ENCODE peak calls at places on chromosomes 12 and 14, in nine cellular contexts. One of them, this sample, is unnamed.

GRCh38 chr14:86574026-86574777 is 1044.3 kb downstream of the FLRT2 start:
- DNase-seq in GM23248: no peak
- DNase-seq in SK-N-SH: no peak
- DNase-seq in HCT116: no peak
- DNase-seq in OCI-LY7: no peak
- DNase-seq in neural progenitor cell: no peak
- DNase-seq in GM23338: no peak
- DNase-seq in MM.1S: no peak
- DNase-seq in PC-3: peak
- DNase-seq in this sample: no peak

GRCh38 chr14:62819931-62820330 is 225.3 kb downstream of the KCNH5 start:
- DNase-seq in HCT116: no peak
- DNase-seq in GM23338: no peak
- DNase-seq in PC-3: no peak
- DNase-seq in OCI-LY7: no peak
- DNase-seq in GM23248: no peak
- DNase-seq in neural progenitor cell: no peak
- DNase-seq in SK-N-SH: no peak
- DNase-seq in MM.1S: no peak
- DNase-seq in this sample: no peak

GRCh38 chr14:81330619-81331122 is 69.5 kb downstream of the STON2 start:
- DNase-seq in GM23248: no peak
- DNase-seq in PC-3: no peak
- DNase-seq in MM.1S: no peak
- DNase-seq in GM23338: no peak
- DNase-seq in HCT116: no peak
- DNase-seq in SK-N-SH: no peak
- DNase-seq in neural progenitor cell: no peak
- DNase-seq in OCI-LY7: no peak
- DNase-seq in this sample: no peak

GRCh38 chr14:73747386-73748211 is 33.4 kb upstream of the PNMA1 start:
- DNase-seq in GM23338: no peak
- DNase-seq in HCT116: no peak
- DNase-seq in neural progenitor cell: no peak
- DNase-seq in PC-3: no peak
- DNase-seq in MM.1S: no peak
- DNase-seq in OCI-LY7: no peak
- DNase-seq in GM23248: no peak
- DNase-seq in SK-N-SH: no peak
- DNase-seq in this sample: peak

GRCh38 chr14:99755629-99756603 is 37.3 kb upstream of the EML1 start:
- DNase-seq in GM23248: peak
- DNase-seq in GM23338: no peak
- DNase-seq in HCT116: no peak
- DNase-seq in PC-3: peak
- DNase-seq in neural progenitor cell: no peak
- DNase-seq in OCI-LY7: no peak
- DNase-seq in SK-N-SH: no peak
- DNase-seq in MM.1S: no peak
- DNase-seq in this sample: peak

GRCh38 chr12:59317598-59317997 is 278.2 kb upstream of the SLC16A7 start:
- DNase-seq in SK-N-SH: no peak
- DNase-seq in GM23338: peak
- DNase-seq in HCT116: no peak
- DNase-seq in neural progenitor cell: no peak
- DNase-seq in PC-3: no peak
- DNase-seq in OCI-LY7: no peak
- DNase-seq in MM.1S: no peak
- DNase-seq in GM23248: no peak
- DNase-seq in this sample: no peak

GRCh38 chr12:75479963-75480461 is 543 bp upstream of the GLIPR1 start:
- DNase-seq in PC-3: peak
- DNase-seq in HCT116: no peak
- DNase-seq in neural progenitor cell: no peak
- DNase-seq in GM23338: no peak
- DNase-seq in SK-N-SH: no peak
- DNase-seq in GM23248: peak
- DNase-seq in MM.1S: peak
- DNase-seq in OCI-LY7: peak
- DNase-seq in this sample: no peak

GRCh38 chr12:3704512-3705348 is 48.2 kb downstream of the CRACR2A start:
- DNase-seq in PC-3: no peak
- DNase-seq in GM23248: peak
- DNase-seq in HCT116: no peak
- DNase-seq in neural progenitor cell: no peak
- DNase-seq in SK-N-SH: no peak
- DNase-seq in GM23338: no peak
- DNase-seq in OCI-LY7: no peak
- DNase-seq in MM.1S: peak
- DNase-seq in this sample: no peak

GRCh38 chr12:104653730-104654328 is 197.1 kb downstream of the CHST11 start:
- DNase-seq in PC-3: peak
- DNase-seq in HCT116: no peak
- DNase-seq in MM.1S: no peak
- DNase-seq in GM23248: peak
- DNase-seq in SK-N-SH: no peak
- DNase-seq in neural progenitor cell: peak
- DNase-seq in OCI-LY7: peak
- DNase-seq in GM23338: peak
- DNase-seq in this sample: no peak

GRCh38 chr14:75254901-75255300 is 23.7 kb upstream of the FOS start:
- DNase-seq in neural progenitor cell: peak
- DNase-seq in SK-N-SH: no peak
- DNase-seq in OCI-LY7: no peak
- DNase-seq in GM23338: no peak
- DNase-seq in MM.1S: no peak
- DNase-seq in HCT116: no peak
- DNase-seq in GM23248: no peak
- DNase-seq in PC-3: peak
- DNase-seq in this sample: peak

DNA sequence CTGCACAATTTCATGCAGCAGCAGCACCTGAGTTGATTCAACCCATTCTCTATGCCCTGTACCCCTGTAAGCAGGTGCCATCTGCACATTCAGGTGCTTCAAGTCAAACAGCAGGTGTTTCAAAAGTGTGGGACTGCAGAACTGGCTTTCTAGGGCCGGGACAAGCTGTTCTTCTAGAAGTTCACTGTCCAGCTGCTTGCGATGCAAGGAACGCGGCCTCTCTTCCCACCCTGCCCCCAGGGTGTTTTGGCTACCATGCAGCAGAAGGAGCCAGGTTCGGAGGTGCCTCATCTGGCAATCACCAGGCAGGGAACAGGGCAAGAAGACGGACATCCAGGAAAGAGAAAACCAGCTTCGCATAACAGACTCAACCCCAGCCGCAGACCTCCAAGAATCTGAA is 35.3 kb downstream of the TMEM132D start:
- DNase-seq in SK-N-SH: no peak
- DNase-seq in HCT116: no peak
- DNase-seq in GM23248: no peak
- DNase-seq in PC-3: no peak
- DNase-seq in OCI-LY7: no peak
- DNase-seq in MM.1S: no peak
- DNase-seq in GM23338: no peak
- DNase-seq in neural progenitor cell: no peak
- DNase-seq in this sample: no peak
- TF ChIP-seq EZH2phosphoT487 in SK-N-SH: no peak
- TF ChIP-seq EZH2phosphoT487 in HCT116: no peak
- TF ChIP-seq EZH2phosphoT487 in GM23248: no peak
- TF ChIP-seq EZH2phosphoT487 in PC-3: no peak
- TF ChIP-seq EZH2phosphoT487 in OCI-LY7: no peak
- TF ChIP-seq EZH2phosphoT487 in MM.1S: no peak
- TF ChIP-seq EZH2phosphoT487 in GM23338: no peak
- TF ChIP-seq EZH2phosphoT487 in neural progenitor cell: no peak
- TF ChIP-seq EZH2phosphoT487 in this sample: no peak

GRCh38 chr14:38127356-38127755 is 80.3 kb upstream of the SSTR1 start:
- DNase-seq in MM.1S: no peak
- DNase-seq in neural progenitor cell: no peak
- DNase-seq in GM23248: no peak
- DNase-seq in SK-N-SH: no peak
- DNase-seq in GM23338: no peak
- DNase-seq in PC-3: no peak
- DNase-seq in OCI-LY7: peak
- DNase-seq in HCT116: no peak
- DNase-seq in this sample: no peak

GRCh38 chr14:38129705-38130104 is 78.0 kb upstream of the SSTR1 start:
- DNase-seq in GM23338: no peak
- DNase-seq in GM23248: no peak
- DNase-seq in MM.1S: no peak
- DNase-seq in OCI-LY7: no peak
- DNase-seq in neural progenitor cell: no peak
- DNase-seq in PC-3: no peak
- DNase-seq in HCT116: no peak
- DNase-seq in SK-N-SH: no peak
- DNase-seq in this sample: no peak

GRCh38 chr14:38127784-38128183 is 79.9 kb upstream of the SSTR1 start:
- DNase-seq in neural progenitor cell: no peak
- DNase-seq in MM.1S: no peak
- DNase-seq in PC-3: no peak
- DNase-seq in GM23338: no peak
- DNase-seq in HCT116: no peak
- DNase-seq in SK-N-SH: no peak
- DNase-seq in GM23248: peak
- DNase-seq in OCI-LY7: peak
- DNase-seq in this sample: no peak

GRCh38 chr14:38129192-38129591 is 78.5 kb upstream of the SSTR1 start:
- DNase-seq in SK-N-SH: no peak
- DNase-seq in PC-3: no peak
- DNase-seq in GM23248: no peak
- DNase-seq in MM.1S: no peak
- DNase-seq in OCI-LY7: no peak
- DNase-seq in GM23338: no peak
- DNase-seq in HCT116: no peak
- DNase-seq in neural progenitor cell: no peak
- DNase-seq in this sample: no peak

GRCh38 chr14:38128640-38129039 is 79.1 kb upstream of the SSTR1 start:
- DNase-seq in GM23248: no peak
- DNase-seq in SK-N-SH: no peak
- DNase-seq in MM.1S: no peak
- DNase-seq in neural progenitor cell: no peak
- DNase-seq in OCI-LY7: no peak
- DNase-seq in HCT116: no peak
- DNase-seq in PC-3: no peak
- DNase-seq in GM23338: no peak
- DNase-seq in this sample: no peak
- H3K4me2 ChIP-seq in GM23248: no peak
- H3K4me2 ChIP-seq in SK-N-SH: no peak
- H3K4me2 ChIP-seq in MM.1S: no peak
- H3K4me2 ChIP-seq in neural progenitor cell: no peak
- H3K4me2 ChIP-seq in OCI-LY7: peak
- H3K4me2 ChIP-seq in HCT116: no peak
- H3K4me2 ChIP-seq in PC-3: no peak
- H3K4me2 ChIP-seq in GM23338: no peak
- H3K4me2 ChIP-seq in this sample: no peak

GRCh38 chr14:50335389-50335788 is 23.3 kb downstream of the DMAC2L start:
- DNase-seq in HCT116: no peak
- DNase-seq in GM23338: peak
- DNase-seq in PC-3: no peak
- DNase-seq in GM23248: peak
- DNase-seq in OCI-LY7: no peak
- DNase-seq in MM.1S: no peak
- DNase-seq in SK-N-SH: peak
- DNase-seq in neural progenitor cell: peak
- DNase-seq in this sample: peak
- H2AFZ ChIP-seq in HCT116: no peak
- H2AFZ ChIP-seq in GM23338: no peak
- H2AFZ ChIP-seq in PC-3: no peak
- H2AFZ ChIP-seq in GM23248: peak
- H2AFZ ChIP-seq in OCI-LY7: no peak
- H2AFZ ChIP-seq in MM.1S: no peak
- H2AFZ ChIP-seq in SK-N-SH: peak
- H2AFZ ChIP-seq in neural progenitor cell: no peak
- H2AFZ ChIP-seq in this sample: peak

GRCh38 chr14:102187044-102187443 is 47.3 kb downstream of the WDR20 start:
- DNase-seq in GM23248: peak
- DNase-seq in MM.1S: no peak
- DNase-seq in HCT116: peak
- DNase-seq in GM23338: no peak
- DNase-seq in OCI-LY7: no peak
- DNase-seq in SK-N-SH: no peak
- DNase-seq in neural progenitor cell: no peak
- DNase-seq in PC-3: peak
- DNase-seq in this sample: peak

GRCh38 chr14:102185360-102185759 is 45.7 kb downstream of the WDR20 start:
- DNase-seq in SK-N-SH: no peak
- DNase-seq in MM.1S: no peak
- DNase-seq in neural progenitor cell: no peak
- DNase-seq in PC-3: no peak
- DNase-seq in GM23248: no peak
- DNase-seq in GM23338: no peak
- DNase-seq in HCT116: no peak
- DNase-seq in OCI-LY7: no peak
- DNase-seq in this sample: peak

GRCh38 chr14:102189858-102190257 is 50.2 kb downstream of the WDR20 start:
- DNase-seq in OCI-LY7: no peak
- DNase-seq in MM.1S: no peak
- DNase-seq in PC-3: no peak
- DNase-seq in GM23248: no peak
- DNase-seq in neural progenitor cell: no peak
- DNase-seq in SK-N-SH: no peak
- DNase-seq in HCT116: no peak
- DNase-seq in GM23338: no peak
- DNase-seq in this sample: no peak

GRCh38 chr14:102188187-102188586 is 48.5 kb downstream of the WDR20 start:
- DNase-seq in GM23248: no peak
- DNase-seq in neural progenitor cell: no peak
- DNase-seq in MM.1S: no peak
- DNase-seq in SK-N-SH: no peak
- DNase-seq in OCI-LY7: no peak
- DNase-seq in PC-3: no peak
- DNase-seq in HCT116: no peak
- DNase-seq in GM23338: no peak
- DNase-seq in this sample: no peak

GRCh38 chr14:102187583-102188001 is 47.9 kb downstream of the WDR20 start:
- DNase-seq in GM23338: no peak
- DNase-seq in OCI-LY7: no peak
- DNase-seq in PC-3: peak
- DNase-seq in HCT116: no peak
- DNase-seq in SK-N-SH: no peak
- DNase-seq in GM23248: peak
- DNase-seq in neural progenitor cell: no peak
- DNase-seq in MM.1S: no peak
- DNase-seq in this sample: no peak
- TF ChIP-seq EZH2phosphoT487 in GM23338: no peak
- TF ChIP-seq EZH2phosphoT487 in OCI-LY7: no peak
- TF ChIP-seq EZH2phosphoT487 in PC-3: no peak
- TF ChIP-seq EZH2phosphoT487 in HCT116: no peak
- TF ChIP-seq EZH2phosphoT487 in SK-N-SH: no peak
- TF ChIP-seq EZH2phosphoT487 in GM23248: no peak
- TF ChIP-seq EZH2phosphoT487 in neural progenitor cell: no peak
- TF ChIP-seq EZH2phosphoT487 in MM.1S: no peak
- TF ChIP-seq EZH2phosphoT487 in this sample: no peak

GRCh38 chr14:103136388-103137271 is 13.4 kb downstream of the TNFAIP2 start:
- DNase-seq in PC-3: peak
- DNase-seq in SK-N-SH: no peak
- DNase-seq in GM23248: peak
- DNase-seq in OCI-LY7: no peak
- DNase-seq in MM.1S: no peak
- DNase-seq in HCT116: peak
- DNase-seq in GM23338: peak
- DNase-seq in neural progenitor cell: peak
- DNase-seq in this sample: peak
- H3K4me2 ChIP-seq in PC-3: peak
- H3K4me2 ChIP-seq in SK-N-SH: peak
- H3K4me2 ChIP-seq in GM23248: no peak
- H3K4me2 ChIP-seq in OCI-LY7: no peak
- H3K4me2 ChIP-seq in MM.1S: no peak
- H3K4me2 ChIP-seq in HCT116: peak
- H3K4me2 ChIP-seq in GM23338: no peak
- H3K4me2 ChIP-seq in neural progenitor cell: no peak
- H3K4me2 ChIP-seq in this sample: peak